ENCODE peak calls at places on chromosomes 2 and 18, in seven cellular contexts. X is stimulated activated CD4-positive, alpha-beta T cell treated with anti-CD3 and anti-CD28 coated beads, Interleukin-15, amount 100 ng/mL, for 1 hour; S is activated naive CD4-positive, alpha-beta T cell treated with Interleukin-2 at 50 U/mL for 16 hours; K is NCI-H524; D is right atrium auricular region; U is GM12892; C is NCI-H69. I is an unnamed sample.

GRCh38 chr2:238100049-238100820 is at the start of gene ESPNL:
- DNase-seq in X (no peak), S (no peak), K (peak; percentile 88), D (no peak), U (peak; percentile 11), C (peak; percentile 10), I (no peak)

GRCh38 chr18:72147830-72148229 is 396.3 kb downstream of the CBLN2 start:
- DNase-seq in X (no peak), S (no peak), K (no peak), D (no peak), U (no peak), C (no peak), I (no peak)

GRCh38 chr2:105100064-105100840 is 62.4 kb downstream of the MRPS9 start:
- DNase-seq in X (no peak), S (no peak), K (peak; percentile 2), D (no peak), U (no peak), C (no peak), I (no peak)

GRCh38 chr2:172829229-172829628 is 93.6 kb downstream of the RAPGEF4 start:
- DNase-seq in X (no peak), S (no peak), K (no peak), D (no peak), U (no peak), C (no peak), I (no peak)

GRCh38 chr2:74291217-74291551 is 52.0 kb downstream of the SLC4A5 start:
- DNase-seq in X (no peak), S (no peak), K (no peak), D (no peak), U (no peak), C (no peak), I (no peak)

GRCh38 chr2:62196278-62196901 is 475 bp downstream of the B3GNT2 start:
- DNase-seq in X (peak; percentile 15), S (peak; percentile 63), K (peak; percentile 25), D (no peak), U (peak; percentile 43), C (peak; percentile 75), I (no peak)

GRCh38 chr2:138090330-138090729 is 126.1 kb downstream of the HNMT start:
- DNase-seq in X (no peak), S (no peak), K (peak; percentile 47), D (no peak), U (peak; percentile 5), C (peak; percentile 62), I (peak; percentile 31)

GRCh38 chr2:150646746-150647145 is 159.3 kb upstream of the RND3 start:
- DNase-seq in X (no peak), S (no peak), K (no peak), D (no peak), U (no peak), C (no peak), I (no peak)

GRCh38 chr2:30266051-30266621 is 34.8 kb downstream of the LBH start:
- DNase-seq in X (peak; percentile 28), S (peak; percentile 58), K (no peak), D (no peak), U (no peak), C (no peak), I (no peak)

GRCh38 chr2:219405451-219405850 is 12.7 kb upstream of the DES start:
- DNase-seq in X (no peak), S (no peak), K (no peak), D (no peak), U (no peak), C (no peak), I (no peak)

GRCh38 chr2:71610671-71611070 is 157.3 kb downstream of the DYSF start:
- DNase-seq in X (no peak), S (no peak), K (no peak), D (peak; percentile 34), U (no peak), C (no peak), I (no peak)

GRCh38 chr2:54809814-54810213 is 86.4 kb downstream of the EML6 start:
- DNase-seq in X (no peak), S (no peak), K (no peak), D (no peak), U (no peak), C (peak; percentile 20), I (no peak)

GRCh38 chr18:63956755-63957154 is 7.7 kb downstream of the HMSD start:
- DNase-seq in X (no peak), S (no peak), K (peak; percentile 12), D (no peak), U (no peak), C (peak; percentile 35), I (no peak)

GRCh38 chr18:24492445-24492844 is 32.0 kb downstream of the HRH4 start:
- DNase-seq in X (no peak), S (no peak), K (no peak), D (no peak), U (no peak), C (peak; percentile 91), I (no peak)

GRCh38 chr2:71830497-71831207 is 317.0 kb downstream of the CYP26B1 start:
- DNase-seq in X (no peak), S (no peak), K (no peak), D (no peak), U (no peak), C (no peak), I (no peak)

GRCh38 chr2:71460056-71460455 is 6.7 kb downstream of the DYSF start:
- DNase-seq in X (no peak), S (no peak), K (no peak), D (peak; percentile 18), U (no peak), C (no peak), I (no peak)

GRCh38 chr2:11532434-11533055 is 1.3 kb upstream of the GREB1 start:
- DNase-seq in X (no peak), S (no peak), K (peak; percentile 51), D (no peak), U (no peak), C (peak; percentile 62), I (no peak)

GRCh38 chr2:234333168-234334130 is 163.4 kb downstream of the ARL4C start:
- DNase-seq in X (no peak), S (no peak), K (no peak), D (no peak), U (no peak), C (no peak), I (no peak)

GRCh38 chr2:18500333-18500732 is 60.1 kb downstream of the RDH14 start:
- DNase-seq in X (no peak), S (no peak), K (no peak), D (no peak), U (no peak), C (no peak), I (no peak)

GRCh38 chr18:54828986-54829385 is 709 bp downstream of the RAB27B start:
- DNase-seq in X (no peak), S (no peak), K (no peak), D (no peak), U (no peak), C (no peak), I (no peak)

GRCh38 chr2:145055651-145056050 is 535.7 kb upstream of the ZEB2 start:
- DNase-seq in X (no peak), S (no peak), K (no peak), D (no peak), U (no peak), C (no peak), I (no peak)

GRCh38 chr2:64854773-64855237 is 134.4 kb upstream of the SLC1A4 start:
- DNase-seq in X (no peak), S (no peak), K (no peak), D (no peak), U (no peak), C (no peak), I (no peak)

GRCh38 chr18:32378705-32379104 is 92.0 kb downstream of the GAREM1 start:
- DNase-seq in X (no peak), S (no peak), K (peak; percentile 80), D (no peak), U (no peak), C (peak; percentile 80), I (no peak)

GRCh38 chr2:27715318-27716165 is 51.9 kb downstream of the SLC4A1AP start:
- DNase-seq in X (no peak), S (peak; percentile 31), K (peak; percentile 33), D (peak; percentile 69), U (no peak), C (peak; percentile 61), I (no peak)

GRCh38 chr18:30106356-30106755 is 936.2 kb downstream of the DSC3 start:
- DNase-seq in X (no peak), S (no peak), K (no peak), D (no peak), U (no peak), C (no peak), I (no peak)

GRCh38 chr2:138922973-138923563 is 142.9 kb upstream of the NXPH2 start:
- DNase-seq in X (no peak), S (no peak), K (peak; percentile 24), D (no peak), U (no peak), C (peak; percentile 57), I (peak; percentile 71)

GRCh38 chr18:11260963-11261441 is 111.6 kb upstream of the PIEZO2 start:
- DNase-seq in X (no peak), S (no peak), K (peak; percentile 77), D (no peak), U (no peak), C (peak; percentile 17), I (no peak)

GRCh38 chr2:200352631-200353030 is 46.1 kb downstream of the SPATS2L start:
- DNase-seq in X (no peak), S (no peak), K (no peak), D (no peak), U (no peak), C (no peak), I (no peak)

GRCh38 chr2:112187046-112187715 is 49.0 kb downstream of the FBLN7 start:
- DNase-seq in X (no peak), S (peak; percentile 16), K (no peak), D (no peak), U (no peak), C (no peak), I (no peak)

GRCh38 chr2:240129311-240129710 is 6.8 kb downstream of the COPS9 start:
- DNase-seq in X (no peak), S (no peak), K (no peak), D (no peak), U (no peak), C (no peak), I (no peak)

GRCh38 chr18:46412831-46413371 is 244.1 kb downstream of the LOXHD1 start:
- DNase-seq in X (no peak), S (no peak), K (peak; percentile 80), D (no peak), U (no peak), C (peak; percentile 50), I (no peak)

GRCh38 chr18:525066-525797 is 24.7 kb upstream of the COLEC12 start:
- DNase-seq in X (no peak), S (no peak), K (no peak), D (no peak), U (no peak), C (no peak), I (no peak)

GRCh38 chr2:85189606-85190270 is 56.5 kb downstream of the TCF7L1 start:
- DNase-seq in X (no peak), S (no peak), K (no peak), D (no peak), U (no peak), C (no peak), I (no peak)

GRCh38 chr18:79573921-79574491 is 105.6 kb upstream of the CTDP1 start:
- DNase-seq in X (no peak), S (no peak), K (no peak), D (no peak), U (no peak), C (no peak), I (no peak)